ENCODE peak calls at places on chromosomes 2 and 18, in six cellular contexts. U is neuronal stem cell, T is IMR-90, X is H1, C is mesenchymal stem cell, I is trophoblast cell. O is an unnamed sample.
A peak's percentile ranks its signal among the peaks of the same experiment; 100 is the strongest.

GRCh38 chr2:113406114-113406513 is 31.4 kb upstream of the ZNG1B start:
- DNase-seq in X (peak; percentile 54), U (no peak), I (no peak), C (no peak), T (no peak), O (peak; percentile 66)

GRCh38 chr2:217964255-217964654 is 38.5 kb downstream of the TNS1 start:
- DNase-seq in U (no peak), X (no peak), T (no peak), C (no peak), I (no peak), O (no peak)

GRCh38 chr2:102698369-102699111 is 63.3 kb upstream of the TMEM182 start:
- DNase-seq in C (no peak), T (no peak), I (no peak), U (no peak), X (no peak), O (no peak)

GRCh38 chr2:152755029-152755428 is 36.6 kb downstream of the ARL6IP6 start:
- DNase-seq in U (no peak), I (peak; percentile 25), C (peak; percentile 30), X (peak; percentile 76), T (no peak), O (peak; percentile 70)

GRCh38 chr18:48017625-48018024 is 87.2 kb upstream of the SMAD2 start:
- DNase-seq in T (peak; percentile 16), C (peak; percentile 54), U (no peak), I (no peak), X (no peak), O (no peak)

GRCh38 chr2:204771693-204772092 is 226.4 kb downstream of the PARD3B start:
- DNase-seq in C (no peak), T (no peak), X (no peak), U (no peak), I (no peak), O (no peak)

GRCh38 chr18:36592282-36592681 is 236.5 kb downstream of the TPGS2 start:
- DNase-seq in C (no peak), I (no peak), T (peak; percentile 72), U (no peak), X (no peak), O (no peak)

GRCh38 chr18:48636436-48636835 is 97.6 kb downstream of the CTIF start:
- DNase-seq in C (no peak), U (no peak), I (no peak), T (no peak), X (no peak), O (no peak)

GRCh38 chr2:46098606-46099005 is 198.6 kb upstream of the EPAS1 start:
- DNase-seq in U (no peak), C (peak; percentile 74), I (no peak), T (peak; percentile 92), X (no peak), O (no peak)

GRCh38 chr2:212727751-212728150 is 189.1 kb upstream of the ERBB4 start:
- DNase-seq in C (no peak), X (no peak), T (no peak), U (no peak), I (no peak), O (no peak)

GRCh38 chr18:21243041-21243431 is 1.0 kb downstream of the GREB1L start:
- DNase-seq in X (peak; percentile 55), T (no peak), I (no peak), C (peak; percentile 32), U (no peak), O (peak; percentile 28)

GRCh38 chr2:50720695-50721314 is 311.1 kb downstream of the NRXN1 start:
- DNase-seq in T (peak; percentile 4), I (no peak), X (no peak), C (no peak), U (peak; percentile 41), O (peak; percentile 57)

GRCh38 chr2:222364280-222364895 is 60.0 kb upstream of the SGPP2 start:
- DNase-seq in X (no peak), C (no peak), U (no peak), I (no peak), T (no peak), O (no peak)

GRCh38 chr2:153232474-153232873 is 246.1 kb downstream of the RPRM start:
- DNase-seq in T (no peak), I (peak; percentile 72), X (no peak), U (no peak), C (no peak), O (no peak)

GRCh38 chr18:48548404-48548771 is 9.6 kb downstream of the CTIF start:
- DNase-seq in X (no peak), T (no peak), C (peak; percentile 81), I (no peak), U (no peak), O (no peak)

GRCh38 chr18:60413944-60414547 is 41.5 kb upstream of the MC4R start:
- DNase-seq in U (no peak), C (peak; percentile 38), I (peak; percentile 2), X (peak; percentile 57), T (peak; percentile 7), O (peak; percentile 61)

GRCh38 chr2:238771193-238771592 is 76.7 kb upstream of the TWIST2 start:
- DNase-seq in T (peak; percentile 28), I (no peak), C (no peak), U (no peak), X (no peak), O (peak; percentile 54)

GRCh38 chr2:24201496-24201895 is 26.6 kb downstream of the FAM228A start:
- DNase-seq in I (no peak), C (peak; percentile 7), T (peak; percentile 38), X (no peak), U (no peak), O (no peak)

GRCh38 chr2:46657042-46657504 is 177.7 kb downstream of the TMEM247 start:
- DNase-seq in C (peak; percentile 83), U (no peak), X (no peak), I (no peak), T (peak; percentile 32), O (no peak)

GRCh38 chr2:202116686-202117085 is 43.6 kb downstream of the KIAA2012 start:
- DNase-seq in X (no peak), I (no peak), U (no peak), T (no peak), C (no peak), O (no peak)

GRCh38 chr2:102063360-102063947 is 71.7 kb downstream of the IL1R2 start:
- DNase-seq in C (peak; percentile 80), X (no peak), U (no peak), T (peak; percentile 51), I (peak; percentile 92), O (no peak)

DNA sequence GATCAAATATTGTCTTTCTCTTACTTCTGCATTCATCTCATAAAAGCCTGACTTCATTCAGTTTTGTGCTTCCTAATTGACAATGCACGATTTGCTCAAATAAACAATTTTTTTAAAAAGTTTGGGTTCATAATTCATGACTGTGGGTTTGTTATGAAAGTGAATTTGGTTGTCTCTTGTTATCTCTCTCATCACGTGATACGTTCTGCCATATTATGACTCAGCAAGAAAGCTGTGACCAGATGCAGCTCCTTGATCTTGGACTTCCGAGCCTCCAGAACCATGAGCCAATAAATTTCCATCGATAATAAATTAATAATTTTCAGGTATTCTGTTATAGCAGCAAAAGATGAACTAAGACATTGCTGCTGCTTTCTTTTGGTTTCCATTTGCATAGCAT is 156.5 kb upstream of the LRATD1 start:
- DNase-seq in U (no peak), C (no peak), T (no peak), I (no peak), X (no peak), O (no peak)
- H3K14ac ChIP-seq in U (no peak overlapping the region), C (no peak overlapping the region), T (no peak overlapping the region), I (no peak overlapping the region), X (no peak overlapping the region), O (no peak overlapping the region)

DNA sequence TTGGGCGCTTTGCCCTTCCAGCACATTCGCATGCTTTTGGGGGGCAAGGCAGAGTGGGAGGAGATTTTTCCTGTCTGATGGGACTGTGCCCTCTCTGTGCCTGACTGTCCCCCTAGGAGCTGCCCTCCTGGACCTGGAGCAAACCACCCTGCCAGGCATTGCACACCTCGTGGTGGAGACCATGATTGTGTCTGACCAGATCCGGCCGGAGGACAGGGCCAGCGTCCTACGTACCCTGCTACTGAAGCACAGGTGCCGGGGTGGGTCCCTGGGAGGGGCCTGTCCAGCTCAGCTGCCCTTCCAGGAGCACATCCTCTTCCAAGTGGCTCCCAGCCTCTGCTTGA is 5.3 kb downstream of the SLC4A3 start:
- DNase-seq in T (no peak), X (no peak), I (no peak), C (no peak), U (no peak), O (no peak)
- H4K91ac ChIP-seq in T (no peak overlapping the region), X (no peak overlapping the region), I (no peak overlapping the region), C (no peak overlapping the region), U (no peak overlapping the region), O (no peak overlapping the region)

GRCh38 chr2:14756981-14757657 is 124.6 kb downstream of the LRATD1 start:
- DNase-seq in C (peak; percentile 76), T (peak; percentile 85), U (no peak), X (no peak), I (peak; percentile 77), O (no peak)
- H3K14ac ChIP-seq in C (no peak overlapping the region), T (no peak overlapping the region), U (no peak overlapping the region), X (no peak overlapping the region), I (no peak overlapping the region), O (no peak overlapping the region)

GRCh38 chr18:76962851-76963250 is 140.5 kb downstream of the ZNF236 start:
- DNase-seq in I (no peak), T (no peak), C (no peak), U (no peak), X (no peak), O (no peak)

GRCh38 chr18:76959605-76960004 is 137.2 kb downstream of the ZNF236 start:
- DNase-seq in X (no peak), T (no peak), I (no peak), C (no peak), U (no peak), O (no peak)

GRCh38 chr18:76958692-76959341 is 136.5 kb downstream of the ZNF236 start:
- DNase-seq in T (no peak), U (no peak), X (no peak), C (no peak), I (peak; percentile 19), O (no peak)

GRCh38 chr18:76957384-76958355 is 135.3 kb downstream of the ZNF236 start:
- DNase-seq in C (no peak), I (no peak), X (no peak), T (no peak), U (no peak), O (no peak)

GRCh38 chr18:76960528-76961035 is 138.2 kb downstream of the ZNF236 start:
- DNase-seq in C (no peak), T (no peak), I (no peak), U (no peak), X (no peak), O (no peak)
- H4K91ac ChIP-seq in C (no peak overlapping the region), T (no peak overlapping the region), I (no peak overlapping the region), U (no peak overlapping the region), X (no peak overlapping the region), O (no peak overlapping the region)

GRCh38 chr2:4085186-4085585 is 381.8 kb downstream of the DCDC2C start:
- DNase-seq in C (no peak), U (no peak), I (no peak), T (no peak), X (no peak), O (no peak)
- H3K14ac ChIP-seq in C (no peak overlapping the region), U (no peak overlapping the region), I (no peak overlapping the region), T (no peak overlapping the region), X (no peak overlapping the region), O (no peak overlapping the region)

GRCh38 chr18:64097497-64097896 is 51.4 kb downstream of the LINC00305 start:
- DNase-seq in U (no peak), I (no peak), T (no peak), X (no peak), C (no peak), O (no peak)
- H4K91ac ChIP-seq in U (no peak overlapping the region), I (no peak overlapping the region), T (no peak overlapping the region), X (peak overlapping the region; percentile 40), C (no peak overlapping the region), O (no peak overlapping the region)